ENCODE peak calls at places on chromosomes 5 and 9, in four cellular contexts. H is BE2C, O is psoas muscle, D is coronary artery. P is an unnamed sample.

GRCh38 chr9:23123048-23123632 is 676.5 kb downstream of the DMRTA1 start:
- DNase-seq in O (no peak), D (no peak), H (peak; percentile 17), P (no peak)

GRCh38 chr9:81417299-81417675 is 272.1 kb downstream of the TLE1 start:
- DNase-seq in H (no peak), D (no peak), O (no peak), P (no peak)

GRCh38 chr5:126858441-126858840 is 81.5 kb downstream of the LMNB1 start:
- DNase-seq in O (no peak), D (no peak), H (no peak), P (no peak)

GRCh38 chr9:136793063-136793946 is 2.2 kb downstream of the TMEM141 start:
- DNase-seq in D (no peak), H (peak; percentile 74), O (no peak), P (no peak)

GRCh38 chr9:10050016-10050415 is 562.8 kb downstream of the PTPRD start:
- DNase-seq in H (no peak), O (no peak), D (no peak), P (no peak)

GRCh38 chr5:61298580-61298979 is 33.5 kb upstream of the ZSWIM6 start:
- DNase-seq in D (no peak), O (no peak), H (no peak), P (no peak)

GRCh38 chr9:95330720-95331404 is 13.4 kb upstream of the FANCC start:
- DNase-seq in O (no peak), H (no peak), D (no peak), P (no peak)

GRCh38 chr5:10736354-10736753 is 24.7 kb downstream of the DAP start:
- DNase-seq in O (no peak), D (no peak), H (no peak), P (no peak)

GRCh38 chr5:159094745-159095144 is 5.0 kb downstream of the EBF1 start:
- DNase-seq in D (peak; percentile 81), H (peak; percentile 86), O (peak; percentile 81), P (peak; percentile 48)

GRCh38 chr9:14205463-14205862 is 108.5 kb downstream of the NFIB start:
- DNase-seq in H (no peak), O (no peak), D (no peak), P (no peak)

GRCh38 chr5:125476888-125477585 is 730.6 kb upstream of the ZNF608 start:
- DNase-seq in H (no peak), O (no peak), D (no peak), P (no peak)

GRCh38 chr5:14439087-14439841 is 142.3 kb upstream of the OTULINL start:
- DNase-seq in D (no peak), H (no peak), O (no peak), P (no peak)

GRCh38 chr5:64690104-64690416 is 243 bp upstream of the SHISAL2B start:
- DNase-seq in D (no peak), H (no peak), O (no peak), P (no peak)

GRCh38 chr9:95977366-95977765 is 101.9 kb downstream of the ERCC6L2 start:
- DNase-seq in D (no peak), O (no peak), H (no peak), P (no peak)

GRCh38 chr5:56900858-56901578 is 8.4 kb upstream of the SETD9 start:
- DNase-seq in D (no peak), O (no peak), H (peak; percentile 23), P (no peak)

GRCh38 chr9:109224751-109225150 is 57.7 kb upstream of the FRRS1L start:
- DNase-seq in D (no peak), H (no peak), O (no peak), P (no peak)

GRCh38 chr5:181170996-181171395 is 23.6 kb downstream of the OR2V2 start:
- DNase-seq in O (no peak), H (no peak), D (no peak), P (no peak)

GRCh38 chr5:107739661-107740060 is 68.9 kb upstream of the EFNA5 start:
- DNase-seq in O (no peak), H (no peak), D (no peak), P (no peak)

GRCh38 chr9:85717220-85717619 is 24.5 kb downstream of the AGTPBP1 start:
- DNase-seq in D (no peak), O (no peak), H (no peak), P (no peak)

GRCh38 chr5:77073667-77074066 is 13.4 kb downstream of the ZBED3 start:
- DNase-seq in H (no peak), D (no peak), O (no peak), P (no peak)

GRCh38 chr9:83508072-83508471 is 30.1 kb downstream of the FRMD3 start:
- DNase-seq in H (no peak), O (no peak), D (no peak), P (no peak)

GRCh38 chr9:113674436-113674835 is 201.7 kb upstream of the ZNF618 start:
- DNase-seq in D (no peak), O (no peak), H (no peak), P (no peak)

GRCh38 chr5:23084815-23085214 is 231.7 kb upstream of the CDH12 start:
- DNase-seq in O (no peak), H (no peak), D (no peak), P (no peak)

GRCh38 chr5:150487199-150488061 is 20.5 kb upstream of the NDST1 start:
- DNase-seq in H (peak; percentile 49), D (no peak), O (peak; percentile 49), P (no peak)

GRCh38 chr9:130182090-130182909 is 10.1 kb downstream of the NCS1 start:
- DNase-seq in D (no peak), O (no peak), H (no peak), P (no peak)

GRCh38 chr5:108521841-108522506 is 140.1 kb upstream of the FBXL17 start:
- DNase-seq in H (peak; percentile 38), O (no peak), D (no peak), P (peak; percentile 30)

GRCh38 chr9:91500509-91501011 is 76.9 kb upstream of the NFIL3 start:
- DNase-seq in H (no peak), O (no peak), D (no peak), P (peak; percentile 15)

GRCh38 chr5:172008689-172009141 is 2.3 kb upstream of the FBXW11 start:
- DNase-seq in D (no peak), H (no peak), O (no peak), P (no peak)

GRCh38 chr5:172007153-172007794 is 836 bp upstream of the FBXW11 start:
- DNase-seq in O (no peak), D (no peak), H (no peak), P (no peak)

GRCh38 chr5:172009536-172010270 is 3.3 kb upstream of the FBXW11 start:
- DNase-seq in O (no peak), D (no peak), H (no peak), P (no peak)

GRCh38 chr5:172007795-172008465 is 1.5 kb upstream of the FBXW11 start:
- DNase-seq in D (no peak), H (no peak), O (no peak), P (no peak)

DNA sequence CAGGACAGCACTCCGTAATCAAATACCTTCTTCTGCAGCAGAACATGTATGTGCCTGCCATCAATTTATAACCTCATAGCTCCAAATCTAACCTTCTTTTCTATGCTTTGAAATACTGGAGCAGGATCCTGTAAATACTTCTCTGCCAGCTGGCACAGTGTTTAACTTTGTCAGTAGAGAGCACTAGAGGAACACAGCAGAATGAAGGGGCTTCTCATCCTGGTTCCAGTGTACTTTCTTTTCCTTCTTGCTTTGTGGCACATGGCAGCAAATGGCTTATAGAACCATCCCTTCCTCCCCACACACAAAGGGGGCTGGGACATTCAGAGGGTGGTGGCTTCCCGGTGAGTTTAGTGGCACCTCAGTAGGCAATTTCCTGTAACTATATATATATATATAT is 3.8 kb upstream of the FBXW11 start:
- DNase-seq in O (no peak), H (no peak), D (no peak), P (no peak)
- TF ChIP-seq CTCF in O (no peak), H (peak; percentile 49), D (no peak), P (peak; percentile 2)

GRCh38 chr9:38016375-38017120 is 52.5 kb downstream of the SHB start:
- DNase-seq in H (no peak), O (no peak), D (no peak), P (no peak)

GRCh38 chr9:38017885-38018186 is 51.2 kb downstream of the SHB start:
- DNase-seq in D (no peak), H (no peak), O (no peak), P (no peak)

GRCh38 chr9:38018230-38018963 is 50.6 kb downstream of the SHB start:
- DNase-seq in H (no peak), O (no peak), D (no peak), P (no peak)

GRCh38 chr9:38018964-38019602 is 49.9 kb downstream of the SHB start:
- DNase-seq in D (no peak), H (peak; percentile 28), O (no peak), P (no peak)

DNA sequence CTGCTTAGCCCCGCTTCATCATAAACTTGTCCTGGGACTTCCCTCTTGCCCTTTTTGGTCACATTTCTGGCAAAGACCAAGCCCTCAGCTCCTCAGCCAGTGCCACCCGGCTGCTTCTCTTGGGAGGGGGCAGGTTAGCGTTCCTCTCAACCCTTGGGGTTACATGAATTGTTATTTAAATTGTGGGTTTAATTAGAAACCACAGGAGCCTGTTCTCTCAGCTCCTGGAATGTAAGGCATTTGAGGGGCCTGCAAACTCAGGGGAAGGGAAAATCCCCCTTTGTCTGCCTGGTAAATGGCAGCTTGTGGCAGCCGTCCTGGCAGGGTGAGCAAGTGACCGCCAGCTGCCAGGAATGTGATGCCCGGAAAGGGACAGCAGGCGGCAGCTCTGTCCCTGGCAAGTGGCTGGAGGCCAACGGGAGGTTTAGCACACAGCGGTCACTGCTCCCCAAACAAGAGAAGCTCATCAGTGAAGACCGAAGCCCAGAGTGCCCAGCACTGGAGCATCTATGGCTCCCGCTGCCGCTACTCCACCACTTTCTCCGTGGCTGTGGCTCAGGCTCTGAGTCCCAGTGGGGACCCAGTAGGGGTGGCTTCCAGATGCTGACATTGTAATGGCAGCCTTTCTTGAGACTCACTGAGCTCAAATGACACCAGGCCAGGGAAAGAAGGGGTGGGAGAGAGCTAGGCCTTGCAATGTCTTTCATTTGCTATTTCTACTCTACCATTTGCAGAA is 51.7 kb downstream of the SHB start:
- DNase-seq in D (peak; percentile 83), H (no peak), O (peak; percentile 73), P (no peak)
- TF ChIP-seq CTCF in D (no peak), H (no peak), O (peak; percentile 58), P (no peak)

DNA sequence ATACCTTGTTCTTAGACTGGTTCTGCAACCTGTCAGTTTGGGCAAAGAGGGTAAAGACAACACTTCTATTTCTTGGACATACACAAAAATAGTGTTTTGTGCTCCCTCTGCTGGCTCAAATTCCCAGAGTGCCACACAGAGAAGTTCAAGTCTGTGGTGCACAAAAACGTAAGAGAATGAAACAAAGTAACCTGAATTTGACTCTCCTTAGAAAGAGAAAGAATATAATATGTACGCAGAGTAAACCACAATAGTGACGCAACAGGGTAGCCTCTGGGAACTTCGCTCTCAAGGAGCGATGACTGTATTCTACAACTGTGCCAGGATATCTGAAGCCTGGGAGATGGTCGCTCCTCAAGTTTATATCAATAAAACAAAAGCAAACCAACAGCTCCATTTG is 18.5 kb downstream of the DDX31 start:
- DNase-seq in H (peak; percentile 28), D (no peak), O (no peak), P (peak; percentile 57)
- TF ChIP-seq CTCF in H (peak; percentile 66), D (no peak), O (peak; percentile 4), P (peak; percentile 63)

GRCh38 chr5:27462936-27463335 is 424.6 kb upstream of the CDH9 start:
- DNase-seq in H (no peak), O (no peak), D (no peak), P (no peak)
- TF ChIP-seq CTCF in H (no peak), O (no peak), D (no peak), P (no peak)